ENCODE peak calls at places on chromosome 21, in six cellular contexts. One of them, this sample, is unnamed.

GRCh38 chr21:42737969-42738590 is 84.7 kb downstream of the PDE9A start:
- DNase-seq in stomach: peak; percentile 72
- DNase-seq in transverse colon: peak; percentile 78
- DNase-seq in Panc1: no peak
- DNase-seq in upper lobe of left lung: peak; percentile 56
- DNase-seq in HCT116: no peak
- DNase-seq in this sample: no peak

GRCh38 chr21:31279986-31280385 is 64.1 kb downstream of the TIAM1 start:
- DNase-seq in stomach: no peak
- DNase-seq in transverse colon: no peak
- DNase-seq in Panc1: no peak
- DNase-seq in upper lobe of left lung: no peak
- DNase-seq in HCT116: no peak
- DNase-seq in this sample: no peak

GRCh38 chr21:27582946-27583270 is 616.0 kb upstream of the ADAMTS5 start:
- DNase-seq in stomach: no peak
- DNase-seq in transverse colon: no peak
- DNase-seq in Panc1: no peak
- DNase-seq in upper lobe of left lung: no peak
- DNase-seq in HCT116: no peak
- DNase-seq in this sample: no peak

GRCh38 chr21:44088401-44088780 is 18.8 kb upstream of the PWP2 start:
- DNase-seq in stomach: peak; percentile 10
- DNase-seq in transverse colon: peak; percentile 83
- DNase-seq in Panc1: no peak
- DNase-seq in upper lobe of left lung: no peak
- DNase-seq in HCT116: no peak
- DNase-seq in this sample: no peak

GRCh38 chr21:29771491-29772066 is 168.2 kb downstream of the GRIK1 start:
- DNase-seq in stomach: no peak
- DNase-seq in transverse colon: no peak
- DNase-seq in Panc1: no peak
- DNase-seq in upper lobe of left lung: no peak
- DNase-seq in HCT116: no peak
- DNase-seq in this sample: no peak

GRCh38 chr21:39109163-39109530 is 74.1 kb downstream of the PSMG1 start:
- DNase-seq in stomach: no peak
- DNase-seq in transverse colon: no peak
- DNase-seq in Panc1: no peak
- DNase-seq in upper lobe of left lung: no peak
- DNase-seq in HCT116: no peak
- DNase-seq in this sample: peak; percentile 58

GRCh38 chr21:39159342-39160063 is 23.7 kb downstream of the PSMG1 start:
- DNase-seq in stomach: no peak
- DNase-seq in transverse colon: no peak
- DNase-seq in Panc1: no peak
- DNase-seq in upper lobe of left lung: no peak
- DNase-seq in HCT116: no peak
- DNase-seq in this sample: no peak

GRCh38 chr21:38476385-38476784 is 21.9 kb downstream of the ERG start:
- DNase-seq in stomach: no peak
- DNase-seq in transverse colon: no peak
- DNase-seq in Panc1: no peak
- DNase-seq in upper lobe of left lung: no peak
- DNase-seq in HCT116: no peak
- DNase-seq in this sample: no peak

GRCh38 chr21:32131164-32131563 is 147.7 kb downstream of the MIS18A start:
- DNase-seq in stomach: no peak
- DNase-seq in transverse colon: no peak
- DNase-seq in Panc1: no peak
- DNase-seq in upper lobe of left lung: no peak
- DNase-seq in HCT116: no peak
- DNase-seq in this sample: no peak

GRCh38 chr21:33854604-33855003 is 61.0 kb downstream of the ATP5PO start:
- DNase-seq in stomach: no peak
- DNase-seq in transverse colon: no peak
- DNase-seq in Panc1: peak; percentile 7
- DNase-seq in upper lobe of left lung: no peak
- DNase-seq in HCT116: no peak
- DNase-seq in this sample: no peak

GRCh38 chr21:33975548-33976081 is 60.0 kb upstream of the ATP5PO start:
- DNase-seq in stomach: no peak
- DNase-seq in transverse colon: peak; percentile 25
- DNase-seq in Panc1: no peak
- DNase-seq in upper lobe of left lung: peak; percentile 56
- DNase-seq in HCT116: no peak
- DNase-seq in this sample: peak; percentile 81

GRCh38 chr21:32216293-32216692 is 62.6 kb downstream of the MIS18A start:
- DNase-seq in stomach: no peak
- DNase-seq in transverse colon: no peak
- DNase-seq in Panc1: no peak
- DNase-seq in upper lobe of left lung: no peak
- DNase-seq in HCT116: no peak
- DNase-seq in this sample: no peak

GRCh38 chr21:37870229-37870628 is 46.0 kb downstream of the KCNJ6 start:
- DNase-seq in stomach: no peak
- DNase-seq in transverse colon: no peak
- DNase-seq in Panc1: no peak
- DNase-seq in upper lobe of left lung: no peak
- DNase-seq in HCT116: no peak
- DNase-seq in this sample: no peak

GRCh38 chr21:27419153-27419552 is 452.3 kb upstream of the ADAMTS5 start:
- DNase-seq in stomach: no peak
- DNase-seq in transverse colon: no peak
- DNase-seq in Panc1: no peak
- DNase-seq in upper lobe of left lung: no peak
- DNase-seq in HCT116: no peak
- DNase-seq in this sample: no peak

GRCh38 chr21:34669149-34669879 is 520 bp downstream of the CLIC6 start:
- DNase-seq in stomach: peak; percentile 54
- DNase-seq in transverse colon: peak; percentile 23
- DNase-seq in Panc1: no peak
- DNase-seq in upper lobe of left lung: peak; percentile 37
- DNase-seq in HCT116: no peak
- DNase-seq in this sample: no peak

GRCh38 chr21:39422468-39423241 is 22.9 kb downstream of the LCA5L start:
- DNase-seq in stomach: no peak
- DNase-seq in transverse colon: no peak
- DNase-seq in Panc1: no peak
- DNase-seq in upper lobe of left lung: no peak
- DNase-seq in HCT116: no peak
- DNase-seq in this sample: no peak

DNA sequence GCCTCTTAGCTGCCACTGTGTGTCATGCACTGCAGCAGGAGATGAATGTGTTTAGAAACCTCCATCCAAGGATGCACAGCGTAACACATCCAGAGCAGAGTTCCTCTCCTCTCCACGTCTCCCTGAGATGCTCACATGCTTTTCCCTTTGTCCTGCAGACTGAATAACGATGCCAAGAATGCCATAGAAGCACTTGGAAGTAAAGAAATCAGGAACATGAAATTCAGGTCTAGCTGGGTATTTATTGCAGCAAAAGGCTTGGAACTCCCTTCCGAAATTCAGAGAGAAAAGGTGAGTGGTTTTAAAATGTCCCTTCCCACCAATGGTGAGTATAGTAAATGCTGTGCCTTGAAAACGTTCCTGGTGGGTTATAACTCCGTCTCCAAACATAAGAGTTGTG is 13.4 kb upstream of the MX2 start:
- DNase-seq in stomach: no peak
- DNase-seq in transverse colon: no peak
- DNase-seq in Panc1: no peak
- DNase-seq in upper lobe of left lung: no peak
- DNase-seq in HCT116: no peak
- DNase-seq in this sample: no peak
- TF ChIP-seq POLR2AphosphoS5 in stomach: no peak
- TF ChIP-seq POLR2AphosphoS5 in transverse colon: no peak
- TF ChIP-seq POLR2AphosphoS5 in Panc1: no peak
- TF ChIP-seq POLR2AphosphoS5 in upper lobe of left lung: no peak
- TF ChIP-seq POLR2AphosphoS5 in HCT116: no peak
- TF ChIP-seq POLR2AphosphoS5 in this sample: no peak

DNA sequence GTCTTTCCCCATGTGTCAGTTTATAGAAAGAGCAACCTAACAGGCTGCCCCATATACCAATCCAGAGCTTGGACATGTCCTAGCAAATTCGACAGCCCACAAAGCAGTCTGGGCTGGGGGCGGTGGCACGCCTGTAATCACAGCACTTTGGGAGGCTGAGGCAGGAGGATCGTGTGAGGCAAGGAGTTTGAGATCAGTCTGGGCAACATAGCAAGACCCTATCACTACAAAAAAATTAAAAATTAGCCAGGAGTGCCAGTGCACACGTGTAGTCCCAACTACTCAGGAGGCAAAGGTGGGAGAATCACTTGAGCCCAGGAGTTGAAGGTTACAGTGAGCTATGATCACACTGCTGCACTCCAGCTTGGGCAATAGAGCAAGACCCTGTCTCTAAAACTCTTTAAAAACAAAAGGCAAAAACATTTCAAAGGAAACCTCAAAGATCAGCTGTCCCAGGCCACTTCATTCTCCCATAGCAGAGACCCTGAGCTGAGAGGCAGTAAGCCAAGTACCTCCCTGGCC is 54.4 kb downstream of the SETD4 start:
- DNase-seq in stomach: no peak
- DNase-seq in transverse colon: no peak
- DNase-seq in Panc1: no peak
- DNase-seq in upper lobe of left lung: no peak
- DNase-seq in HCT116: no peak
- DNase-seq in this sample: no peak
- H3K4me3 ChIP-seq in stomach: peak overlapping the region; percentile 7
- H3K4me3 ChIP-seq in transverse colon: no peak overlapping the region
- H3K4me3 ChIP-seq in Panc1: no peak overlapping the region
- H3K4me3 ChIP-seq in upper lobe of left lung: no peak overlapping the region
- H3K4me3 ChIP-seq in HCT116: no peak overlapping the region
- H3K4me3 ChIP-seq in this sample: peak overlapping the region; percentile 10

GRCh38 chr21:18164933-18165332 is 79.7 kb upstream of the CHODL start:
- DNase-seq in stomach: no peak
- DNase-seq in transverse colon: no peak
- DNase-seq in Panc1: no peak
- DNase-seq in upper lobe of left lung: no peak
- DNase-seq in HCT116: no peak
- DNase-seq in this sample: no peak

GRCh38 chr21:18164483-18164882 is 80.2 kb upstream of the CHODL start:
- DNase-seq in stomach: no peak
- DNase-seq in transverse colon: no peak
- DNase-seq in Panc1: no peak
- DNase-seq in upper lobe of left lung: no peak
- DNase-seq in HCT116: no peak
- DNase-seq in this sample: no peak

GRCh38 chr21:18161841-18162240 is 82.8 kb upstream of the CHODL start:
- DNase-seq in stomach: no peak
- DNase-seq in transverse colon: no peak
- DNase-seq in Panc1: no peak
- DNase-seq in upper lobe of left lung: no peak
- DNase-seq in HCT116: no peak
- DNase-seq in this sample: no peak
- H3K27ac ChIP-seq in stomach: no peak overlapping the region
- H3K27ac ChIP-seq in transverse colon: no peak overlapping the region
- H3K27ac ChIP-seq in Panc1: no peak overlapping the region
- H3K27ac ChIP-seq in upper lobe of left lung: no peak overlapping the region
- H3K27ac ChIP-seq in HCT116: no peak overlapping the region
- H3K27ac ChIP-seq in this sample: no peak overlapping the region

GRCh38 chr21:46600305-46600704 is 4.6 kb downstream of the S100B start:
- DNase-seq in stomach: no peak
- DNase-seq in transverse colon: no peak
- DNase-seq in Panc1: no peak
- DNase-seq in upper lobe of left lung: no peak
- DNase-seq in HCT116: no peak
- DNase-seq in this sample: no peak

GRCh38 chr21:46597896-46598343 is 7.0 kb downstream of the S100B start:
- DNase-seq in stomach: no peak
- DNase-seq in transverse colon: no peak
- DNase-seq in Panc1: no peak
- DNase-seq in upper lobe of left lung: no peak
- DNase-seq in HCT116: no peak
- DNase-seq in this sample: no peak

GRCh38 chr21:46598563-46599250 is 6.2 kb downstream of the S100B start:
- DNase-seq in stomach: no peak
- DNase-seq in transverse colon: no peak
- DNase-seq in Panc1: no peak
- DNase-seq in upper lobe of left lung: no peak
- DNase-seq in HCT116: no peak
- DNase-seq in this sample: no peak

GRCh38 chr21:46600978-46601377 is 3.9 kb downstream of the S100B start:
- DNase-seq in stomach: no peak
- DNase-seq in transverse colon: no peak
- DNase-seq in Panc1: no peak
- DNase-seq in upper lobe of left lung: no peak
- DNase-seq in HCT116: no peak
- DNase-seq in this sample: no peak

GRCh38 chr21:46599251-46599572 is 5.7 kb downstream of the S100B start:
- DNase-seq in stomach: no peak
- DNase-seq in transverse colon: no peak
- DNase-seq in Panc1: no peak
- DNase-seq in upper lobe of left lung: no peak
- DNase-seq in HCT116: no peak
- DNase-seq in this sample: no peak
- TF ChIP-seq POLR2AphosphoS5 in stomach: no peak
- TF ChIP-seq POLR2AphosphoS5 in transverse colon: no peak
- TF ChIP-seq POLR2AphosphoS5 in Panc1: no peak
- TF ChIP-seq POLR2AphosphoS5 in upper lobe of left lung: no peak
- TF ChIP-seq POLR2AphosphoS5 in HCT116: no peak
- TF ChIP-seq POLR2AphosphoS5 in this sample: peak; percentile 80

DNA sequence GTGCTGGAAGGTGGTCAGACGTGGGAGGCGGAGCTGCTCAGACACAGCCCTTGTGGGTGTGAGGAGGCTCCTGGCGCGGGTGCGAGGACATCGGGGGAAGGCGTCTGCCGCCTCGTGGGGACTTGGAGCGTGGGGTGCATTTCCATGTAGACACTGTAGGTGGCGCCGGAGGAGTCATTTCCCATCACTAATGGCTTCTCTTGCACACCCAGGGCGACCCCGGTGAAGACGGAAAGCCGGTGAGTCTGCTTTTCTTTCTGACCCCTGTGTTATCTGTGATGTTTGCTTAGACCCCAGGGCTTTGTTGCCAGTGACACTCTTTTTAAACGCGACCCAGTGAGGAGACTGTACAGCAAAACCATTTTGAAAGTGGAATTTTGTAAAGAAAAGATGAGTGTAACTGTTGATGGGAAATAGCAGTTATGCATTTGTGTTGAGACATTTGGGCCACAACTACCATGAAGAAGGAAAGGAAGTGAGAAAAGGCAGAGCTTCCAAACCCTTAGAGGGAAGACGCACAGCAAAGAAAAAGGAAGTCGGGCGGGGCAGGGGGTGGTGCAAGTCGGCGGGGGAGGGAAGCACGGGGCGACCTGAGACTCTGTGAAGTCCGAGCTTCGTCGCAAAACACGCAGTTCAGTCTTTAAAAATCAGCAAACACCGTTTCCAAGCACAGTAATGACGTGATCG is 64.0 kb downstream of the SLC19A1 start:
- DNase-seq in stomach: peak; percentile 75
- DNase-seq in transverse colon: peak; percentile 74
- DNase-seq in Panc1: no peak
- DNase-seq in upper lobe of left lung: peak; percentile 82
- DNase-seq in HCT116: peak; percentile 12
- DNase-seq in this sample: no peak
- H3K4me3 ChIP-seq in stomach: peak overlapping the region; percentile 42
- H3K4me3 ChIP-seq in transverse colon: peak overlapping the region; percentile 10
- H3K4me3 ChIP-seq in Panc1: no peak overlapping the region
- H3K4me3 ChIP-seq in upper lobe of left lung: peak overlapping the region; percentile 10
- H3K4me3 ChIP-seq in HCT116: no peak overlapping the region
- H3K4me3 ChIP-seq in this sample: peak overlapping the region; percentile 4

This sample was measured in vagina.